ENCODE peak calls at places on chromosomes 13 and 19, in four cellular contexts. I is stimulated activated CD4-positive, alpha-beta T cell treated with anti-CD3 and anti-CD28 coated beads, Interleukin-4, amount 100 ng/mL, for 1 hour; C is foreskin fibroblast; X is cardiac fibroblast. R is an unnamed sample.
A peak's percentile ranks its signal among the peaks of the same experiment; 100 is the strongest.

GRCh38 chr13:53126803-53127202 is 98.2 kb downstream of the OLFM4 start:
- DNase-seq in I (no peak), C (no peak), X (no peak), R (peak; percentile 33)

GRCh38 chr19:15418112-15418587 is 638 bp downstream of the AKAP8L start:
- DNase-seq in I (peak; percentile 20), C (peak; percentile 46), X (peak; percentile 35), R (peak; percentile 71)

GRCh38 chr13:99798756-99799155 is 172.8 kb downstream of the ZIC5 start:
- DNase-seq in I (no peak), C (no peak), X (no peak), R (no peak)

GRCh38 chr19:1236566-1236965 is 1.2 kb downstream of the CBARP start:
- DNase-seq in I (no peak), C (no peak), X (no peak), R (peak; percentile 39)

GRCh38 chr13:26989261-26990007 is 182.2 kb downstream of the USP12 start:
- DNase-seq in I (no peak), C (no peak), X (no peak), R (no peak)

GRCh38 chr19:47013041-47013517 is 6.6 kb upstream of the NPAS1 start:
- DNase-seq in I (peak; percentile 65), C (peak; percentile 87), X (peak; percentile 73), R (peak; percentile 90)

GRCh38 chr13:45786293-45786920 is 65.1 kb downstream of the SIAH3 start:
- DNase-seq in I (no peak), C (no peak), X (no peak), R (peak; percentile 76)

GRCh38 chr13:114264886-114265611 is 16.4 kb upstream of the UPF3A start:
- DNase-seq in I (no peak), C (peak; percentile 90), X (peak; percentile 84), R (peak; percentile 49)

GRCh38 chr19:5364674-5365073 is 24.1 kb upstream of the PTPRS start:
- DNase-seq in I (no peak), C (no peak), X (no peak), R (no peak)

GRCh38 chr13:44758595-44759221 is 182.6 kb upstream of the TSC22D1 start:
- DNase-seq in I (no peak), C (peak; percentile 89), X (peak; percentile 90), R (peak; percentile 81)

GRCh38 chr13:46593403-46593802 is 40.4 kb downstream of the LRCH1 start:
- DNase-seq in I (peak; percentile 40), C (no peak), X (no peak), R (no peak)

GRCh38 chr19:28615966-28616365 is 597.0 kb downstream of the UQCRFS1 start:
- DNase-seq in I (no peak), C (no peak), X (peak; percentile 12), R (no peak)

GRCh38 chr19:12873891-12874745 is 7.1 kb downstream of the DNASE2 start:
- DNase-seq in I (no peak), C (no peak), X (no peak), R (no peak)

GRCh38 chr13:59663707-59664106 is 500.0 kb downstream of the DIAPH3 start:
- DNase-seq in I (no peak), C (no peak), X (no peak), R (no peak)

R was measured in astrocyte of the hippocampus.